ENCODE peak calls at places on chromosomes 1 and 21, in four cellular contexts. One of them, this sample, is unnamed.

GRCh38 chr1:91124989-91125417 is 103.2 kb upstream of the ZNF644 start:
- DNase-seq in mammary epithelial cell: no peak
- DNase-seq in CD4-positive, alpha-beta T cell: no peak
- DNase-seq in GM10248: no peak
- DNase-seq in this sample: no peak

GRCh38 chr1:12056331-12056841 is 6.7 kb upstream of the TNFRSF8 start:
- DNase-seq in CD4-positive, alpha-beta T cell: no peak
- DNase-seq in GM10248: peak; percentile 38
- DNase-seq in mammary epithelial cell: peak; percentile 46
- DNase-seq in this sample: no peak

GRCh38 chr1:227428803-227429202 is 110.5 kb upstream of the CDC42BPA start:
- DNase-seq in mammary epithelial cell: no peak
- DNase-seq in GM10248: no peak
- DNase-seq in CD4-positive, alpha-beta T cell: no peak
- DNase-seq in this sample: no peak

GRCh38 chr21:34027727-34028461 is 45.5 kb upstream of the MRPS6 start:
- DNase-seq in GM10248: no peak
- DNase-seq in mammary epithelial cell: no peak
- DNase-seq in CD4-positive, alpha-beta T cell: no peak
- DNase-seq in this sample: no peak

GRCh38 chr21:46227811-46228344 is 696 bp downstream of the LSS start:
- DNase-seq in CD4-positive, alpha-beta T cell: no peak
- DNase-seq in GM10248: no peak
- DNase-seq in mammary epithelial cell: peak; percentile 14
- DNase-seq in this sample: no peak

GRCh38 chr1:8317647-8318360 is at the start of gene SLC45A1:
- DNase-seq in CD4-positive, alpha-beta T cell: peak; percentile 62
- DNase-seq in GM10248: peak; percentile 86
- DNase-seq in mammary epithelial cell: peak; percentile 46
- DNase-seq in this sample: peak; percentile 58

GRCh38 chr21:45454081-45454923 is 49.3 kb downstream of the COL18A1 start:
- DNase-seq in CD4-positive, alpha-beta T cell: no peak
- DNase-seq in mammary epithelial cell: no peak
- DNase-seq in GM10248: no peak
- DNase-seq in this sample: no peak

GRCh38 chr1:153360190-153360589 is 2.5 kb downstream of the S100A9 start:
- DNase-seq in mammary epithelial cell: no peak
- DNase-seq in CD4-positive, alpha-beta T cell: no peak
- DNase-seq in GM10248: no peak
- DNase-seq in this sample: no peak

GRCh38 chr1:88982055-88982454 is 10.4 kb downstream of the KYAT3 start:
- DNase-seq in CD4-positive, alpha-beta T cell: no peak
- DNase-seq in GM10248: no peak
- DNase-seq in mammary epithelial cell: peak; percentile 24
- DNase-seq in this sample: no peak

GRCh38 chr1:53172751-53173498 is 23.7 kb upstream of the CPT2 start:
- DNase-seq in mammary epithelial cell: no peak
- DNase-seq in GM10248: peak; percentile 59
- DNase-seq in CD4-positive, alpha-beta T cell: no peak
- DNase-seq in this sample: no peak

GRCh38 chr21:33069994-33070811 is at the start of gene OLIG1:
- DNase-seq in mammary epithelial cell: peak; percentile 32
- DNase-seq in CD4-positive, alpha-beta T cell: no peak
- DNase-seq in GM10248: no peak
- DNase-seq in this sample: peak; percentile 50

DNA sequence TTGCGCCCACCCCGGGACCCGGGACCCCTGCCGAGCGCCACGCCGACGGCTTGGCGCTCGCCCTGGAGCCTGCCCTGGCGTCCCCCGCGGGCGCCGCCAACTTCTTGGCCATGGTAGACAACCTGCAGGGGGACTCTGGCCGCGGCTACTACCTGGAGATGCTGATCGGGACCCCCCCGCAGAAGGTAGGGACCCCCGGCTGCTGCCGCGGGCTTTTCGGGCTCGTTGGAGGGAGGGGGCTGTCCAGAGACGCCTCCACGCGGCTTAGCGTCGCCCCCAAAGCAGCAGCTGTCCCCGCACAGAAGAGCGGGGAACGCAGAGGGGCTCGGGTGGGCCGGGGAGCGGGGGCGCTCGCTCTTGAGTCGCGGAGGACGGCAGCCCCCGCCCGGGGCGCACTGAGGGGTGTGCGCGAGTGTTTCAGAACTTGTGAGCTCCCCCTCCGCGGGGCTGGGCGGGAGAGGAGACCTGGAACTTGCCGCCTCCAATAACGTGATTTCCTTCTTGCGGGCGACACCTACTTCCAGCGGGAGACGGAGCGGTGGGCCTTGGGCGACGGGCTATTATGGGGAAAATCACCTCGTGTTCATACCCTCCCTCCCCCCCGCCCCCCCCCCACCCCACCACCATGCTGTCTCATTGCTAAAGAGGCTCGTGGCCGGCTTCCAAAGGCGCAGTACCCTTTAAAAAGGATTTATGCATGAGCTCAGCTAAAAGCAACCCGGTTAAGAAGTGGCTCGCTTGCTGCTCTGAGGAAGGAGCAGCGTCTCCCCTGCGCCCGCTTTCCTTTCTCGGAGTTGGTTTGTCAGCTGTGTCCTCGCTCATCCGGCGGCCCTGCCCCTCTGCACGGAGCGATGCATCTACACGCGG is 664 bp downstream of the BACE2 start:
- DNase-seq in GM10248: peak; percentile 28
- DNase-seq in mammary epithelial cell: peak; percentile 53
- DNase-seq in CD4-positive, alpha-beta T cell: no peak
- DNase-seq in this sample: peak; percentile 29
- TF ChIP-seq CTCF in GM10248: no peak
- TF ChIP-seq CTCF in mammary epithelial cell: peak; percentile 25
- TF ChIP-seq CTCF in CD4-positive, alpha-beta T cell: no peak
- TF ChIP-seq CTCF in this sample: no peak

DNA sequence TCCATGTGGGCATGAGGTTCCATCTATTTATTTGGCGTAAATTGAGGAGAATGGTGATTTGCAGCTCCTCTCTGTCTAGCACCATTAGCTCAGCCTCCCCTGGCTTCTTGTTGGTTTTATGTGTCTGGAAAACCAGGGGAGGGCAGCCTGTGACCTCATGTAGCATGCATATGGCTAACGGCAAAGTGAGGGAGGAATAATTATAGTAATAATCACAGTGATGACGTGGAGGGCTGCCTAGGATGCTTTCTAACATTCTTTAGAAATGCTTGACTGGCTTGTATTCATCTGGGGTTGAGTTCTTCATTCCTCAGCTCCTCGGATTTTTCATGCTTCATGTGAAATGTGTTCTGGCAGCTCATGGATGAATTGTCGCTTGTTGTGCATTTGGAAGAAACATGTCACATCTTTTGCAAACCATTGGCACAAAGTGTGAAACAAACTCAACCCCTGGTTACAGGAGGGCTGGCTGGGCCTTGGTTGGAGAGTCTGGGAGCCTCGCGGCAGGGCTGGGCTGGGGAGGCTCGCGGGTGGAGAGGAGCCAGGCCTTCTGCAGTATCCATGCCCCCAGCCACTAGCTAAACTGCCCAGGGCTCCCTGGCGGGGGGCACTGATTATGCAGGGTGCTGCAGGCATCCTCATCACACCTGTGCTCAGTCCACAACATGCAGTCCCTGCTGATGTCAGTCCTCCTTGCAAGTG is 149.6 kb downstream of the DISC1 start:
- DNase-seq in mammary epithelial cell: no peak
- DNase-seq in GM10248: no peak
- DNase-seq in CD4-positive, alpha-beta T cell: no peak
- DNase-seq in this sample: no peak
- TF ChIP-seq CTCF in mammary epithelial cell: no peak
- TF ChIP-seq CTCF in GM10248: no peak
- TF ChIP-seq CTCF in CD4-positive, alpha-beta T cell: no peak
- TF ChIP-seq CTCF in this sample: no peak

GRCh38 chr21:29024474-29025327 is at the start of gene USP16:
- DNase-seq in mammary epithelial cell: peak; percentile 100
- DNase-seq in CD4-positive, alpha-beta T cell: peak; percentile 88
- DNase-seq in GM10248: peak; percentile 98
- DNase-seq in this sample: peak; percentile 90
- TF ChIP-seq CTCF in mammary epithelial cell: no peak
- TF ChIP-seq CTCF in CD4-positive, alpha-beta T cell: no peak
- TF ChIP-seq CTCF in GM10248: no peak
- TF ChIP-seq CTCF in this sample: peak; percentile 21

GRCh38 chr1:156599811-156600210 is 1.5 kb downstream of the GPATCH4 start:
- DNase-seq in CD4-positive, alpha-beta T cell: no peak
- DNase-seq in mammary epithelial cell: peak; percentile 26
- DNase-seq in GM10248: no peak
- DNase-seq in this sample: no peak
- TF ChIP-seq CTCF in CD4-positive, alpha-beta T cell: no peak
- TF ChIP-seq CTCF in mammary epithelial cell: no peak
- TF ChIP-seq CTCF in GM10248: no peak
- TF ChIP-seq CTCF in this sample: no peak

DNA sequence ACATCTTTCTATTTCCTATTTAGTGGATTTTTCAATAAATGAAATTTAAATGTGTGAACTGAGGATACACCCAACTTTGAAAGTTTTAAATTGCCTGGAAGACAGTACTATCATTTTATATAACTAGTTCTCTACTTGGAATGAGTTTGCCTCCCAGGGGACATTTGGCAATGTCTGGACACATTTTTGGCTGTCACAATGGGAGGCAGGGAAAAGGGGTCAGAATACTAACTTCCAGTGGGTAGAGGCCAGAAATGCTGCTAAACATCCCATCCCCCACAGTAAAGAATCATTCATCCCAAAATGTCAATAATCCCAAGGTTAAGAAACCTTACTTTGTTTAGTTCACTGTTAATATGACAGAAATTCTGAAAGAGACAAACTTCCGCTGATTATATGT is 13.2 kb upstream of the NRAS start:
- DNase-seq in GM10248: no peak
- DNase-seq in CD4-positive, alpha-beta T cell: no peak
- DNase-seq in mammary epithelial cell: no peak
- DNase-seq in this sample: no peak
- TF ChIP-seq CTCF in GM10248: no peak
- TF ChIP-seq CTCF in CD4-positive, alpha-beta T cell: no peak
- TF ChIP-seq CTCF in mammary epithelial cell: no peak
- TF ChIP-seq CTCF in this sample: no peak

GRCh38 chr1:82343381-82343780 is 542.6 kb downstream of the ADGRL2 start:
- DNase-seq in GM10248: no peak
- DNase-seq in CD4-positive, alpha-beta T cell: no peak
- DNase-seq in mammary epithelial cell: no peak
- DNase-seq in this sample: no peak

GRCh38 chr1:82348487-82348886 is 547.8 kb downstream of the ADGRL2 start:
- DNase-seq in CD4-positive, alpha-beta T cell: no peak
- DNase-seq in GM10248: no peak
- DNase-seq in mammary epithelial cell: no peak
- DNase-seq in this sample: no peak
- TF ChIP-seq CTCF in CD4-positive, alpha-beta T cell: no peak
- TF ChIP-seq CTCF in GM10248: no peak
- TF ChIP-seq CTCF in mammary epithelial cell: no peak
- TF ChIP-seq CTCF in this sample: no peak

GRCh38 chr1:37817481-37817880 is 9.5 kb upstream of the YRDC start:
- DNase-seq in CD4-positive, alpha-beta T cell: no peak
- DNase-seq in GM10248: no peak
- DNase-seq in mammary epithelial cell: no peak
- DNase-seq in this sample: no peak
- TF ChIP-seq CTCF in CD4-positive, alpha-beta T cell: no peak
- TF ChIP-seq CTCF in GM10248: no peak
- TF ChIP-seq CTCF in mammary epithelial cell: no peak
- TF ChIP-seq CTCF in this sample: no peak

DNA sequence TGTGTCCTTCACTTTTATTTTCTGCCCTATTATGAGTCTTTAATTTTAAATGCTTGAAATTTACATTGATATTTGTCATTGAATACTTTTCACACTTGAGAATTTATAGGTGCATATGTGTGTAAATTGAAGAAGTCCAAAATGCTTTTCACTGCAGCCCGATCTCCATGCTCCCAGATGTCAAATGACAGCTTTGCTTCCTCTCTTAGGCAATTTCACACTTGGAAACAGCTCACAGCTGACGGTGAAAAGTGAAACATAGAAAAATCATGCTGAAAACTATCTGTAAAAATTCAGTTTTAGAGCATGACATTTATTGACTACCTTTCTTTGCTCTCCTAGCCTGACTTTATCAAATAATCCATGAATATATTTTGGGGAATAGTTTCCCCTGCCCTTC is 196.0 kb downstream of the RPS6KC1 start:
- DNase-seq in GM10248: no peak
- DNase-seq in CD4-positive, alpha-beta T cell: no peak
- DNase-seq in mammary epithelial cell: no peak
- DNase-seq in this sample: no peak
- TF ChIP-seq CTCF in GM10248: no peak
- TF ChIP-seq CTCF in CD4-positive, alpha-beta T cell: no peak
- TF ChIP-seq CTCF in mammary epithelial cell: no peak
- TF ChIP-seq CTCF in this sample: no peak

DNA sequence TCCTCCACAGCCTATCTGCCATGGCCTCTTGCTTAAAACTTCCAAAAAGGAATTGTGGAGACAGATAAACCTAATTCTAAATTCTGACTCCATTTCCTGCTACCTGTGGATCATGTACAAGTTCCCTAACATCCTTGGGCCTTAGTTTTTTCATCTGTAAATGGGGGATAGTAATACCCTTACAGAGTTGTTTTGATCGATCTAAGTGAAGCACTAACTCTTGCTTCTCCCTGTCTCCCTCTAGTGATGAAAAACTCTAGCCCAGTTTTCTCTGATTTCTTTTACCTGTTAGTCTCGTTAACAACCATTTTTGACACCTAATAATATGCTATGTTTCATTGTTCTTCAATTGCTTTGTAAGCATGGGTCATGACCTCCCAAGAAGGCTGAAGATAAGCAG is 65.9 kb downstream of the TM2D1 start:
- DNase-seq in CD4-positive, alpha-beta T cell: no peak
- DNase-seq in GM10248: no peak
- DNase-seq in mammary epithelial cell: no peak
- DNase-seq in this sample: no peak
- TF ChIP-seq CTCF in CD4-positive, alpha-beta T cell: no peak
- TF ChIP-seq CTCF in GM10248: no peak
- TF ChIP-seq CTCF in mammary epithelial cell: peak; percentile 55
- TF ChIP-seq CTCF in this sample: peak; percentile 39

GRCh38 chr1:26999440-26999987 is 6.0 kb downstream of the TRNP1 start:
- DNase-seq in mammary epithelial cell: peak; percentile 94
- DNase-seq in GM10248: no peak
- DNase-seq in CD4-positive, alpha-beta T cell: no peak
- DNase-seq in this sample: no peak
- TF ChIP-seq CTCF in mammary epithelial cell: peak; percentile 15
- TF ChIP-seq CTCF in GM10248: no peak
- TF ChIP-seq CTCF in CD4-positive, alpha-beta T cell: no peak
- TF ChIP-seq CTCF in this sample: no peak